ENCODE peak calls at places on chromosomes 13 and 19, in nine cellular contexts. One of them, this sample, is unnamed.

GRCh38 chr19:34851277-34851804 is 75.4 kb upstream of the ZNF30 start:
- DNase-seq in cardiac fibroblast: no peak
- DNase-seq in foreskin fibroblast: no peak
- DNase-seq in chondrocyte: no peak
- DNase-seq in HEK293T: no peak
- DNase-seq in stimulated activated CD4-positive, alpha-beta T cell treated with anti-CD3 and anti-CD28 coated beads, Interleukin-1b, Interleukin-23, amount 100 ng/mL, for 1 hour: no peak
- DNase-seq in neuronal stem cell: no peak
- DNase-seq in posterior cingulate gyrus: no peak
- DNase-seq in effector CD4-positive, alpha-beta T cell: no peak
- DNase-seq in this sample: no peak

GRCh38 chr19:1162404-1163282 is 11.4 kb downstream of the SBNO2 start:
- DNase-seq in cardiac fibroblast: no peak
- DNase-seq in foreskin fibroblast: no peak
- DNase-seq in chondrocyte: peak; percentile 82
- DNase-seq in HEK293T: no peak
- DNase-seq in stimulated activated CD4-positive, alpha-beta T cell treated with anti-CD3 and anti-CD28 coated beads, Interleukin-1b, Interleukin-23, amount 100 ng/mL, for 1 hour: no peak
- DNase-seq in neuronal stem cell: no peak
- DNase-seq in posterior cingulate gyrus: no peak
- DNase-seq in effector CD4-positive, alpha-beta T cell: no peak
- DNase-seq in this sample: no peak

GRCh38 chr13:102948006-102948405 is 102.2 kb downstream of the ERCC5 start:
- DNase-seq in cardiac fibroblast: peak; percentile 10
- DNase-seq in foreskin fibroblast: peak; percentile 33
- DNase-seq in chondrocyte: no peak
- DNase-seq in HEK293T: no peak
- DNase-seq in stimulated activated CD4-positive, alpha-beta T cell treated with anti-CD3 and anti-CD28 coated beads, Interleukin-1b, Interleukin-23, amount 100 ng/mL, for 1 hour: no peak
- DNase-seq in neuronal stem cell: peak; percentile 20
- DNase-seq in posterior cingulate gyrus: peak; percentile 68
- DNase-seq in effector CD4-positive, alpha-beta T cell: no peak
- DNase-seq in this sample: no peak

GRCh38 chr13:42056585-42056984 is 8.1 kb downstream of the DGKH start:
- DNase-seq in cardiac fibroblast: no peak
- DNase-seq in foreskin fibroblast: no peak
- DNase-seq in chondrocyte: no peak
- DNase-seq in HEK293T: no peak
- DNase-seq in stimulated activated CD4-positive, alpha-beta T cell treated with anti-CD3 and anti-CD28 coated beads, Interleukin-1b, Interleukin-23, amount 100 ng/mL, for 1 hour: no peak
- DNase-seq in neuronal stem cell: no peak
- DNase-seq in posterior cingulate gyrus: no peak
- DNase-seq in effector CD4-positive, alpha-beta T cell: no peak
- DNase-seq in this sample: no peak

GRCh38 chr19:22052644-22053013 is 345 bp downstream of the ZNF257 start:
- DNase-seq in cardiac fibroblast: no peak
- DNase-seq in foreskin fibroblast: peak; percentile 4
- DNase-seq in chondrocyte: no peak
- DNase-seq in HEK293T: no peak
- DNase-seq in stimulated activated CD4-positive, alpha-beta T cell treated with anti-CD3 and anti-CD28 coated beads, Interleukin-1b, Interleukin-23, amount 100 ng/mL, for 1 hour: no peak
- DNase-seq in neuronal stem cell: no peak
- DNase-seq in posterior cingulate gyrus: no peak
- DNase-seq in effector CD4-positive, alpha-beta T cell: no peak
- DNase-seq in this sample: no peak

GRCh38 chr19:2616741-2617392 is 85.6 kb downstream of the GNG7 start:
- DNase-seq in cardiac fibroblast: no peak
- DNase-seq in foreskin fibroblast: no peak
- DNase-seq in chondrocyte: peak; percentile 20
- DNase-seq in HEK293T: no peak
- DNase-seq in stimulated activated CD4-positive, alpha-beta T cell treated with anti-CD3 and anti-CD28 coated beads, Interleukin-1b, Interleukin-23, amount 100 ng/mL, for 1 hour: no peak
- DNase-seq in neuronal stem cell: no peak
- DNase-seq in posterior cingulate gyrus: no peak
- DNase-seq in effector CD4-positive, alpha-beta T cell: no peak
- DNase-seq in this sample: no peak

GRCh38 chr19:37654525-37654832 is 786 bp downstream of the ZFP30 start:
- DNase-seq in cardiac fibroblast: peak; percentile 45
- DNase-seq in foreskin fibroblast: peak; percentile 41
- DNase-seq in chondrocyte: no peak
- DNase-seq in HEK293T: no peak
- DNase-seq in stimulated activated CD4-positive, alpha-beta T cell treated with anti-CD3 and anti-CD28 coated beads, Interleukin-1b, Interleukin-23, amount 100 ng/mL, for 1 hour: no peak
- DNase-seq in neuronal stem cell: no peak
- DNase-seq in posterior cingulate gyrus: no peak
- DNase-seq in effector CD4-positive, alpha-beta T cell: no peak
- DNase-seq in this sample: no peak

GRCh38 chr19:28359819-28360414 is 853.0 kb downstream of the UQCRFS1 start:
- DNase-seq in cardiac fibroblast: no peak
- DNase-seq in foreskin fibroblast: no peak
- DNase-seq in chondrocyte: no peak
- DNase-seq in HEK293T: no peak
- DNase-seq in stimulated activated CD4-positive, alpha-beta T cell treated with anti-CD3 and anti-CD28 coated beads, Interleukin-1b, Interleukin-23, amount 100 ng/mL, for 1 hour: no peak
- DNase-seq in neuronal stem cell: no peak
- DNase-seq in posterior cingulate gyrus: no peak
- DNase-seq in effector CD4-positive, alpha-beta T cell: no peak
- DNase-seq in this sample: no peak

GRCh38 chr19:1336079-1336684 is 47.5 kb upstream of the NDUFS7 start:
- DNase-seq in cardiac fibroblast: no peak
- DNase-seq in foreskin fibroblast: no peak
- DNase-seq in chondrocyte: no peak
- DNase-seq in HEK293T: no peak
- DNase-seq in stimulated activated CD4-positive, alpha-beta T cell treated with anti-CD3 and anti-CD28 coated beads, Interleukin-1b, Interleukin-23, amount 100 ng/mL, for 1 hour: no peak
- DNase-seq in neuronal stem cell: no peak
- DNase-seq in posterior cingulate gyrus: no peak
- DNase-seq in effector CD4-positive, alpha-beta T cell: no peak
- DNase-seq in this sample: no peak

GRCh38 chr19:31096930-31097329 is 252.3 kb downstream of the TSHZ3 start:
- DNase-seq in cardiac fibroblast: no peak
- DNase-seq in foreskin fibroblast: no peak
- DNase-seq in chondrocyte: no peak
- DNase-seq in HEK293T: no peak
- DNase-seq in stimulated activated CD4-positive, alpha-beta T cell treated with anti-CD3 and anti-CD28 coated beads, Interleukin-1b, Interleukin-23, amount 100 ng/mL, for 1 hour: no peak
- DNase-seq in neuronal stem cell: no peak
- DNase-seq in posterior cingulate gyrus: no peak
- DNase-seq in effector CD4-positive, alpha-beta T cell: no peak
- DNase-seq in this sample: no peak

GRCh38 chr19:1469936-1470863 is 8.8 kb downstream of the C19orf25 start:
- DNase-seq in cardiac fibroblast: no peak
- DNase-seq in foreskin fibroblast: peak; percentile 64
- DNase-seq in chondrocyte: no peak
- DNase-seq in HEK293T: peak; percentile 52
- DNase-seq in stimulated activated CD4-positive, alpha-beta T cell treated with anti-CD3 and anti-CD28 coated beads, Interleukin-1b, Interleukin-23, amount 100 ng/mL, for 1 hour: peak; percentile 50
- DNase-seq in neuronal stem cell: peak; percentile 83
- DNase-seq in posterior cingulate gyrus: peak; percentile 48
- DNase-seq in effector CD4-positive, alpha-beta T cell: peak; percentile 57
- DNase-seq in this sample: no peak

GRCh38 chr19:42474743-42475142 is 32.0 kb upstream of the CXCL17 start:
- DNase-seq in cardiac fibroblast: no peak
- DNase-seq in foreskin fibroblast: no peak
- DNase-seq in chondrocyte: no peak
- DNase-seq in HEK293T: no peak
- DNase-seq in stimulated activated CD4-positive, alpha-beta T cell treated with anti-CD3 and anti-CD28 coated beads, Interleukin-1b, Interleukin-23, amount 100 ng/mL, for 1 hour: no peak
- DNase-seq in neuronal stem cell: no peak
- DNase-seq in posterior cingulate gyrus: no peak
- DNase-seq in effector CD4-positive, alpha-beta T cell: no peak
- DNase-seq in this sample: no peak

GRCh38 chr13:33235078-33235477 is 50.5 kb downstream of the STARD13 start:
- DNase-seq in cardiac fibroblast: peak; percentile 79
- DNase-seq in foreskin fibroblast: peak; percentile 78
- DNase-seq in chondrocyte: no peak
- DNase-seq in HEK293T: no peak
- DNase-seq in stimulated activated CD4-positive, alpha-beta T cell treated with anti-CD3 and anti-CD28 coated beads, Interleukin-1b, Interleukin-23, amount 100 ng/mL, for 1 hour: no peak
- DNase-seq in neuronal stem cell: no peak
- DNase-seq in posterior cingulate gyrus: no peak
- DNase-seq in effector CD4-positive, alpha-beta T cell: no peak
- DNase-seq in this sample: no peak

GRCh38 chr19:18223860-18224524 is 2.2 kb downstream of the PDE4C start:
- DNase-seq in cardiac fibroblast: no peak
- DNase-seq in foreskin fibroblast: peak; percentile 33
- DNase-seq in chondrocyte: no peak
- DNase-seq in HEK293T: peak; percentile 91
- DNase-seq in stimulated activated CD4-positive, alpha-beta T cell treated with anti-CD3 and anti-CD28 coated beads, Interleukin-1b, Interleukin-23, amount 100 ng/mL, for 1 hour: no peak
- DNase-seq in neuronal stem cell: peak; percentile 62
- DNase-seq in posterior cingulate gyrus: no peak
- DNase-seq in effector CD4-positive, alpha-beta T cell: no peak
- DNase-seq in this sample: no peak

GRCh38 chr13:37495046-37495445 is 103.5 kb downstream of the POSTN start:
- DNase-seq in cardiac fibroblast: peak; percentile 57
- DNase-seq in foreskin fibroblast: peak; percentile 61
- DNase-seq in chondrocyte: no peak
- DNase-seq in HEK293T: no peak
- DNase-seq in stimulated activated CD4-positive, alpha-beta T cell treated with anti-CD3 and anti-CD28 coated beads, Interleukin-1b, Interleukin-23, amount 100 ng/mL, for 1 hour: no peak
- DNase-seq in neuronal stem cell: no peak
- DNase-seq in posterior cingulate gyrus: no peak
- DNase-seq in effector CD4-positive, alpha-beta T cell: no peak
- DNase-seq in this sample: no peak

GRCh38 chr13:112137144-112137543 is 70.2 kb downstream of the SOX1 start:
- DNase-seq in cardiac fibroblast: no peak
- DNase-seq in foreskin fibroblast: no peak
- DNase-seq in chondrocyte: peak; percentile 42
- DNase-seq in HEK293T: no peak
- DNase-seq in stimulated activated CD4-positive, alpha-beta T cell treated with anti-CD3 and anti-CD28 coated beads, Interleukin-1b, Interleukin-23, amount 100 ng/mL, for 1 hour: no peak
- DNase-seq in neuronal stem cell: no peak
- DNase-seq in posterior cingulate gyrus: no peak
- DNase-seq in effector CD4-positive, alpha-beta T cell: no peak
- DNase-seq in this sample: peak; percentile 39

This sample was measured in SJSA1.